ENCODE peak calls at places on chromosomes 2 and 18, in four cellular contexts. L is WTC11, F is K562, V is HepG2. G is an unnamed sample.
A peak's percentile ranks its signal among the peaks of the same experiment; 100 is the strongest.

GRCh38 chr2:101831351-101831865 is 133.9 kb downstream of the MAP4K4 start:
- DNase-seq in F (peak; percentile 43), L (peak; percentile 79), V (peak; percentile 77), G (peak; percentile 60)

GRCh38 chr2:112623913-112624777 is 21.6 kb upstream of the SLC20A1 start:
- DNase-seq in F (peak; percentile 45), L (no peak), V (no peak), G (no peak)

GRCh38 chr2:29223851-29224692 is 108.9 kb downstream of the CLIP4 start:
- DNase-seq in V (no peak), F (no peak), L (no peak), G (no peak)

GRCh38 chr2:9030882-9031645 is 27.6 kb upstream of the MBOAT2 start:
- DNase-seq in V (no peak), F (no peak), L (no peak), G (no peak)

GRCh38 chr2:143171817-143172216 is 42.6 kb downstream of the ARHGAP15 start:
- DNase-seq in F (no peak), V (no peak), L (no peak), G (no peak)

GRCh38 chr2:230879891-230880290 is 15.1 kb downstream of the ITM2C start:
- DNase-seq in V (no peak), L (no peak), F (no peak), G (no peak)

GRCh38 chr2:98445708-98446577 is 1.3 kb downstream of the INPP4A start:
- DNase-seq in L (no peak), V (no peak), F (peak; percentile 43), G (peak; percentile 40)

GRCh38 chr2:81706856-81707255 is 1402.3 kb upstream of the LRRTM1 start:
- DNase-seq in L (no peak), F (no peak), V (no peak), G (no peak)

GRCh38 chr2:25222475-25223121 is 54.2 kb upstream of the POMC start:
- DNase-seq in V (no peak), F (peak; percentile 66), L (no peak), G (no peak)

GRCh38 chr2:235500761-235501662 is 7.2 kb downstream of the AGAP1 start:
- DNase-seq in L (no peak), F (no peak), V (no peak), G (no peak)

GRCh38 chr18:49725809-49726514 is 87.4 kb downstream of the ACAA2 start:
- DNase-seq in F (peak; percentile 19), V (peak; percentile 13), L (peak; percentile 61), G (peak; percentile 13)

GRCh38 chr18:48540329-48541025 is 1.6 kb downstream of the CTIF start:
- DNase-seq in F (peak; percentile 74), V (peak; percentile 57), L (peak; percentile 67), G (peak; percentile 33)

GRCh38 chr2:60515751-60516226 is 37.7 kb downstream of the BCL11A start:
- DNase-seq in F (no peak), V (no peak), L (no peak), G (no peak)

GRCh38 chr18:52236134-52236533 is 103.9 kb upstream of the DCC start:
- DNase-seq in L (no peak), F (no peak), V (no peak), G (no peak)

GRCh38 chr2:2664989-2665833 is 334.1 kb upstream of the MYT1L start:
- DNase-seq in L (no peak), F (no peak), V (peak; percentile 58), G (no peak)

GRCh38 chr2:193349642-193350041 is 1154.9 kb upstream of the TMEFF2 start:
- DNase-seq in L (no peak), F (no peak), V (no peak), G (no peak)

GRCh38 chr2:120442923-120443571 is 97.1 kb downstream of the INHBB start:
- DNase-seq in L (peak; percentile 94), F (peak; percentile 93), V (no peak), G (no peak)

GRCh38 chr2:136207030-136207623 is 89.2 kb upstream of the CXCR4 start:
- DNase-seq in L (no peak), F (no peak), V (no peak), G (no peak)

GRCh38 chr2:136207665-136208064 is 89.7 kb upstream of the CXCR4 start:
- DNase-seq in F (no peak), V (no peak), L (no peak), G (no peak)

GRCh38 chr2:136204959-136205358 is 87.0 kb upstream of the CXCR4 start:
- DNase-seq in L (no peak), F (no peak), V (no peak), G (no peak)

GRCh38 chr2:136205615-136206014 is 87.7 kb upstream of the CXCR4 start:
- DNase-seq in L (no peak), V (no peak), F (no peak), G (no peak)

GRCh38 chr2:136206613-136207012 is 88.7 kb upstream of the CXCR4 start:
- DNase-seq in F (no peak), V (no peak), L (no peak), G (no peak)
- TF ChIP-seq ELF4 in F (no peak), V (no peak), L (no peak), G (no peak)

GRCh38 chr2:179354739-179355537 is 90.3 kb upstream of the SESTD1 start:
- DNase-seq in V (no peak), F (no peak), L (no peak), G (no peak)
- TF ChIP-seq ELF4 in V (no peak), F (no peak), L (no peak), G (no peak)

GRCh38 chr18:58354791-58355190 is 274.1 kb downstream of the ALPK2 start:
- DNase-seq in V (no peak), L (no peak), F (no peak), G (no peak)

GRCh38 chr18:58354051-58354450 is 274.8 kb downstream of the ALPK2 start:
- DNase-seq in V (no peak), L (no peak), F (no peak), G (no peak)

GRCh38 chr18:58351776-58352175 is 277.1 kb downstream of the ALPK2 start:
- DNase-seq in L (no peak), V (no peak), F (no peak), G (no peak)

GRCh38 chr18:58353581-58353980 is 275.3 kb downstream of the ALPK2 start:
- DNase-seq in V (no peak), F (no peak), L (no peak), G (no peak)

DNA sequence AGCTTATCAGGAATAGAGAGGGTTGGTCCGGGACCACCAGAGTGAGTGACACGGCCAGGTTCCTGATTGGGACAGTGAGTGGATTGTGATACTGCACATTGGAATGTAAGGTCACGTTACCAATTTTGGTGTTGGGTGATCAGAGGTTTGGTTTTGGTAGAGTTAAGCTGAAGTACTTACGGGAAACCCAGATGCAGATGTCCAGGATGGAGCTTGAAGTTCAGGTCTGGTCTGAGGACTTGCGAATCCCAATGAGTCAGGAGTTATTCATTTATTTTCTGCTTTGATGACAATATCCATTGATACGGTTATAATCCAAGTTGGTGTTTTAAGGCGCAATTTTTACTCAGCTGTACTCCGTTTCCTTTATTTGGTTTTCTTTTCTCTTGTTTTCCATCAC is 273.6 kb downstream of the ALPK2 start:
- DNase-seq in V (no peak), L (no peak), F (no peak), G (no peak)
- TF ChIP-seq ELF4 in V (no peak), L (no peak), F (no peak), G (no peak)

DNA sequence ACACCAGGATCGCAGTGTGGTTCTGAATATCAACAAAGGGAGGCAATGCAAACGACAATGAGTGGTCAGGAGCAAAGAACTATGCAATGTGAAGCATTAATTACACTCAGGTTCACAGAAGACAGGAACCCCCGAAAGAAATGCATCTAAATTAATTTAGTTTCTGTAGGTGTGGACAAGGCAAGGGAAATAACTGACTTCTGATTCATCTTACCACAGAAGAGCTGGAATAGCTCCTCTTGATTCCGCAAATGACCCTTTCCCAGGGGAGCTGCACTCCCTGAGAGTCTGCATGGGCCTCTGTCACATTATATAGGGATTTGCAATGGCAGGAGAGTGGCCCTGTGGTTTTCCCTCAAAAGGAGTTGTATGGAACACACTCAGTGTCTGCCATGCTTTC is 263.9 kb upstream of the APCDD1 start:
- DNase-seq in L (no peak), V (no peak), F (no peak), G (no peak)
- TF ChIP-seq ELF4 in L (no peak), V (no peak), F (no peak), G (no peak)

DNA sequence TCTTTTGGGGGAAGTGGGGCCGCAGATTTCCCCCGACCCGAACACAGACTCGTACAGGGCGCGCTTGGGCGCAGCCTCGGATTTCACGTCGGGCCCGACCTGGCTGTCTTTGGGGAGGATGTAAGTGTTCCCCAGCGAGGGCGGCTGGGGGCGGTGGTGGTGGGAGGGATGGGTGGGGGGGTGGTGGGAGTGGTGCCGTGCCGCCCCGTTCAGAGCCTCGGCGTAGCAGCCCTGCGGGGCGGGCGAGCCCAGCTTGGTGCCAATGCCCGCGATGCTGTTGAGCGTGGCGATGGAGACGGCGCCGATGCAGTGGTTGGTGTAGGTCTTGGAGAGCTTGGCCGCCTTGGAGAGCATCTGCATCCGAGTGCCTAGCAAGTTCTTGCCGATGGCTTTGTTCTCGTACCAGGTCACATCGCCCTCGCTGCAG is 1.5 kb downstream of the KCTD1 start:
- DNase-seq in V (no peak), L (peak; percentile 31), F (no peak), G (no peak)
- TF ChIP-seq ELF4 in V (no peak), L (no peak), F (no peak), G (no peak)

GRCh38 chr2:15546297-15547098 is 14.6 kb downstream of the NBAS start:
- DNase-seq in F (no peak), L (peak; percentile 14), V (no peak), G (no peak)
- TF ChIP-seq ELF4 in F (no peak), L (no peak), V (no peak), G (no peak)

GRCh38 chr18:58570360-58571064 is 58.4 kb downstream of the ALPK2 start:
- DNase-seq in L (no peak), V (no peak), F (no peak), G (no peak)

GRCh38 chr18:58572181-58572580 is 56.7 kb downstream of the ALPK2 start:
- DNase-seq in F (no peak), V (no peak), L (no peak), G (no peak)

GRCh38 chr18:58572680-58573079 is 56.2 kb downstream of the ALPK2 start:
- DNase-seq in V (no peak), L (no peak), F (no peak), G (no peak)

GRCh38 chr18:58567453-58568196 is 61.3 kb downstream of the ALPK2 start:
- DNase-seq in V (peak; percentile 5), L (no peak), F (no peak), G (no peak)

GRCh38 chr18:58569490-58569911 is 59.4 kb downstream of the ALPK2 start:
- DNase-seq in F (no peak), L (no peak), V (peak; percentile 35), G (no peak)
- TF ChIP-seq ELF4 in F (no peak), L (no peak), V (no peak), G (no peak)

GRCh38 chr2:58140508-58141072 is 94.0 kb downstream of the VRK2 start:
- DNase-seq in V (no peak), L (no peak), F (no peak), G (no peak)
- TF ChIP-seq ELF4 in V (no peak), L (no peak), F (no peak), G (no peak)